ENCODE peak calls at places on chromosomes 16 and 17, in eight cellular contexts. X is activated T-cell treated with anti-CD3 and anti-CD28 coated beads, Interleukin-2, amount 50 U/mL, for 4 hours; K is putamen; L is activated naive CD4-positive, alpha-beta T cell; E is mesendoderm; Y is non-pigmented ciliary epithelial cell; G is neural crest cell; U is stimulated activated CD8-positive, alpha-beta memory T cell treated with anti-CD3 and anti-CD28 coated beads, Interleukin-12 subunit alpha, Interleukin-12 subunit beta, amount 100 ng/mL, for 4 hours. R is an unnamed sample.

GRCh38 chr17:49692751-49693150 is 14.9 kb upstream of the SPOP start:
- DNase-seq in L (no peak), E (no peak), G (no peak), U (no peak), X (no peak), Y (no peak), K (no peak), R (no peak)

GRCh38 chr17:39591958-39592954 is 15.5 kb downstream of the NEUROD2 start:
- DNase-seq in K (no peak), Y (no peak), U (no peak), X (peak), G (peak), E (peak), L (no peak), R (no peak)

GRCh38 chr16:58378401-58378800 is 13.9 kb upstream of the GINS3 start:
- DNase-seq in U (no peak), Y (no peak), K (no peak), E (no peak), G (no peak), L (no peak), X (no peak), R (no peak)

GRCh38 chr16:89426736-89427525 is 63.4 kb downstream of the ANKRD11 start:
- DNase-seq in X (no peak), K (no peak), E (no peak), L (no peak), G (no peak), Y (no peak), U (no peak), R (no peak)

GRCh38 chr17:74037320-74037719 is 166.2 kb upstream of the RPL38 start:
- DNase-seq in L (no peak), K (no peak), G (no peak), Y (no peak), X (no peak), E (peak), U (no peak), R (no peak)

GRCh38 chr16:27695161-27695560 is 145.2 kb downstream of the KATNIP start:
- DNase-seq in X (no peak), L (no peak), K (no peak), U (no peak), E (no peak), G (no peak), Y (no peak), R (no peak)

GRCh38 chr16:25693621-25694020 is 1.9 kb downstream of the HS3ST4 start:
- DNase-seq in Y (no peak), U (no peak), E (no peak), K (no peak), G (no peak), X (no peak), L (no peak), R (no peak)

GRCh38 chr17:55769625-55770000 is 18.8 kb downstream of the PCTP start:
- DNase-seq in X (no peak), G (no peak), U (no peak), K (no peak), E (no peak), L (no peak), Y (peak), R (no peak)

GRCh38 chr17:60577147-60577925 is 22.7 kb upstream of the PPM1D start:
- DNase-seq in U (no peak), L (no peak), E (no peak), X (no peak), K (peak), Y (no peak), G (no peak), R (no peak)

GRCh38 chr16:82506734-82507133 is 120.0 kb upstream of the CDH13 start:
- DNase-seq in Y (no peak), K (no peak), X (no peak), L (no peak), G (no peak), U (no peak), E (no peak), R (no peak)

GRCh38 chr16:72066747-72067146 is 3.7 kb downstream of the HPR start:
- DNase-seq in X (no peak), Y (peak), G (no peak), L (no peak), K (peak), U (no peak), E (peak), R (no peak)

GRCh38 chr16:79776243-79776884 is 175.8 kb upstream of the MAF start:
- DNase-seq in Y (no peak), K (no peak), E (peak), G (no peak), X (no peak), L (no peak), U (no peak), R (no peak)

GRCh38 chr17:77822302-77823030 is 136.0 kb upstream of the TNRC6C start:
- DNase-seq in L (no peak), G (no peak), X (no peak), U (no peak), Y (no peak), E (no peak), K (no peak), R (no peak)

GRCh38 chr17:79777166-79777843 is 643 bp upstream of the CBX2 start:
- DNase-seq in Y (no peak), E (peak), L (no peak), K (peak), U (no peak), G (peak), X (no peak), R (no peak)

GRCh38 chr17:13727441-13728171 is 125.9 kb upstream of the HS3ST3A1 start:
- DNase-seq in X (no peak), U (no peak), Y (peak), G (no peak), K (no peak), L (no peak), E (no peak), R (no peak)

GRCh38 chr17:66299721-66300120 is 2.7 kb upstream of the PRKCA start:
- DNase-seq in X (no peak), G (no peak), U (no peak), E (no peak), Y (no peak), L (no peak), K (no peak), R (no peak)

GRCh38 chr17:73163043-73163442 is 1.8 kb upstream of the SSTR2 start:
- DNase-seq in L (no peak), G (no peak), Y (no peak), X (no peak), K (no peak), U (no peak), E (no peak), R (no peak)

GRCh38 chr17:79952265-79952877 is 83.3 kb downstream of the TBC1D16 start:
- DNase-seq in K (no peak), G (no peak), E (no peak), L (no peak), X (no peak), Y (no peak), U (no peak), R (peak)

GRCh38 chr17:34692932-34693331 is 113.5 kb downstream of the TMEM132E start:
- DNase-seq in X (no peak), G (no peak), L (no peak), U (no peak), Y (no peak), K (peak), E (no peak), R (no peak)

GRCh38 chr17:64073771-64074703 is 53.6 kb upstream of the ICAM2 start:
- DNase-seq in E (no peak), U (no peak), Y (no peak), K (peak), L (no peak), G (no peak), X (no peak), R (no peak)

GRCh38 chr16:635573-636205 is 416 bp downstream of the METTL26 start:
- DNase-seq in U (no peak), K (no peak), Y (no peak), X (no peak), E (no peak), G (no peak), L (peak), R (no peak)

GRCh38 chr17:46081018-46081320 is 81.9 kb downstream of the STH start:
- DNase-seq in U (no peak), X (no peak), E (no peak), K (no peak), G (no peak), Y (no peak), L (no peak), R (no peak)

GRCh38 chr17:34981538-34982241 is 1.4 kb downstream of the LIG3 start:
- DNase-seq in E (peak), G (no peak), Y (no peak), K (no peak), L (no peak), U (no peak), X (no peak), R (no peak)

GRCh38 chr16:1414532-1415265 is at the start of gene UNKL:
- DNase-seq in G (peak), X (peak), L (peak), Y (no peak), U (peak), K (no peak), E (peak), R (peak)

GRCh38 chr17:57995076-57995956 is 7.3 kb upstream of the VEZF1 start:
- DNase-seq in Y (no peak), L (peak), X (peak), E (peak), G (peak), U (no peak), K (peak), R (no peak)